ENCODE peak calls at places on chromosomes 3 and 15, in seven cellular contexts. P, E, F, Z, S, I and L are unnamed samples.

GRCh38 chr3:179100652-179101051 is 29.0 kb upstream of the ZMAT3 start:
- DNase-seq in P (no peak), E (peak), F (no peak), Z (no peak), S (no peak), I (no peak), L (no peak)

GRCh38 chr3:64223809-64224570 is 1.3 kb downstream of the PRICKLE2 start:
- DNase-seq in P (no peak), E (no peak), F (no peak), Z (peak), S (no peak), I (no peak), L (no peak)

GRCh38 chr3:52004906-52005395 is 9.3 kb upstream of the RPL29 start:
- DNase-seq in P (no peak), E (no peak), F (no peak), Z (no peak), S (no peak), I (no peak), L (no peak)

GRCh38 chr3:98890960-98891910 is 10.3 kb downstream of the DCBLD2 start:
- DNase-seq in P (no peak), E (no peak), F (no peak), Z (no peak), S (no peak), I (no peak), L (no peak)

GRCh38 chr3:58657571-58658141 is 8.9 kb downstream of the FAM3D start:
- DNase-seq in P (no peak), E (peak), F (no peak), Z (no peak), S (no peak), I (no peak), L (no peak)

GRCh38 chr15:98292442-98293240 is 332.1 kb downstream of the ARRDC4 start:
- DNase-seq in P (peak), E (peak), F (peak), Z (peak), S (peak), I (no peak), L (peak)

GRCh38 chr3:170432416-170432815 is 13.7 kb downstream of the CLDN11 start:
- DNase-seq in P (no peak), E (no peak), F (no peak), Z (no peak), S (no peak), I (no peak), L (no peak)

GRCh38 chr3:37040231-37040630 is 46.9 kb downstream of the MLH1 start:
- DNase-seq in P (no peak), E (no peak), F (no peak), Z (no peak), S (no peak), I (no peak), L (no peak)

GRCh38 chr3:20222274-20222673 is 36.3 kb upstream of the SGO1 start:
- DNase-seq in P (no peak), E (no peak), F (no peak), Z (no peak), S (no peak), I (no peak), L (no peak)

GRCh38 chr3:51501833-51502561 is 2.2 kb upstream of the DCAF1 start:
- DNase-seq in P (peak), E (peak), F (peak), Z (peak), S (peak), I (peak), L (peak)

GRCh38 chr3:124263168-124263567 is 271.2 kb upstream of the ROPN1 start:
- DNase-seq in P (no peak), E (peak), F (peak), Z (no peak), S (no peak), I (no peak), L (no peak)

GRCh38 chr3:24270204-24270671 is 224.4 kb downstream of the THRB start:
- DNase-seq in P (no peak), E (no peak), F (no peak), Z (no peak), S (no peak), I (no peak), L (no peak)

GRCh38 chr3:56921573-56922571 is 120.1 kb upstream of the ARHGEF3 start:
- DNase-seq in P (no peak), E (no peak), F (no peak), Z (no peak), S (peak), I (no peak), L (peak)

GRCh38 chr3:63679181-63679580 is 26.7 kb downstream of the SNTN start:
- DNase-seq in P (no peak), E (no peak), F (no peak), Z (no peak), S (no peak), I (no peak), L (no peak)

GRCh38 chr15:42385980-42386695 is 26.8 kb downstream of the CAPN3 start:
- DNase-seq in P (no peak), E (no peak), F (no peak), Z (no peak), S (no peak), I (no peak), L (peak)

GRCh38 chr3:125073506-125073905 is 17.7 kb upstream of the HEG1 start:
- DNase-seq in P (no peak), E (no peak), F (no peak), Z (no peak), S (no peak), I (no peak), L (no peak)

GRCh38 chr3:189813652-189814245 is 182.6 kb downstream of the TP63 start:
- DNase-seq in P (no peak), E (no peak), F (no peak), Z (no peak), S (no peak), I (no peak), L (no peak)

GRCh38 chr3:133535971-133536634 is 37.4 kb upstream of the CDV3 start:
- DNase-seq in P (peak), E (peak), F (peak), Z (no peak), S (no peak), I (no peak), L (no peak)

GRCh38 chr3:52023860-52024764 is 28.4 kb upstream of the RPL29 start:
- DNase-seq in P (no peak), E (no peak), F (no peak), Z (no peak), S (no peak), I (no peak), L (no peak)

GRCh38 chr3:127734754-127735473 is 62.2 kb downstream of the ABTB1 start:
- DNase-seq in P (no peak), E (peak), F (peak), Z (no peak), S (no peak), I (no peak), L (no peak)

GRCh38 chr3:116314476-116314875 is 130.8 kb downstream of the LSAMP start:
- DNase-seq in P (no peak), E (no peak), F (no peak), Z (no peak), S (no peak), I (no peak), L (no peak)

GRCh38 chr3:128322030-128323022 is 144.4 kb downstream of the DNAJB8 start:
- DNase-seq in P (peak), E (peak), F (no peak), Z (no peak), S (peak), I (no peak), L (no peak)

GRCh38 chr15:83871808-83872559 is 218.1 kb downstream of the ADAMTSL3 start:
- DNase-seq in P (no peak), E (peak), F (peak), Z (no peak), S (no peak), I (no peak), L (no peak)

GRCh38 chr3:14774431-14774830 is 44.3 kb upstream of the FGD5 start:
- DNase-seq in P (no peak), E (no peak), F (no peak), Z (no peak), S (no peak), I (no peak), L (no peak)

GRCh38 chr15:47339800-47340575 is 377.3 kb upstream of the SEMA6D start:
- DNase-seq in P (no peak), E (no peak), F (no peak), Z (no peak), S (no peak), I (no peak), L (no peak)

GRCh38 chr3:193837347-193837827 is 244.4 kb downstream of the OPA1 start:
- DNase-seq in P (no peak), E (no peak), F (no peak), Z (no peak), S (no peak), I (no peak), L (no peak)

GRCh38 chr3:14318638-14319037 is 83.8 kb upstream of the SLC6A6 start:
- DNase-seq in P (no peak), E (no peak), F (no peak), Z (no peak), S (no peak), I (no peak), L (no peak)

GRCh38 chr3:147191795-147192385 is 214.5 kb downstream of the ZIC4 start:
- DNase-seq in P (no peak), E (peak), F (peak), Z (peak), S (no peak), I (no peak), L (no peak)

GRCh38 chr3:153399636-153400035 is 237.6 kb downstream of the RAP2B start:
- DNase-seq in P (no peak), E (no peak), F (no peak), Z (no peak), S (no peak), I (no peak), L (no peak)

GRCh38 chr15:92821491-92822116 is 78.5 kb upstream of the CHD2 start:
- DNase-seq in P (no peak), E (peak), F (no peak), Z (no peak), S (no peak), I (no peak), L (no peak)

GRCh38 chr3:40262331-40262730 is 47.2 kb upstream of the EIF1B start:
- DNase-seq in P (no peak), E (no peak), F (no peak), Z (no peak), S (no peak), I (no peak), L (no peak)

GRCh38 chr15:99979371-99979770 is 246.1 kb upstream of the LYSMD4 start:
- DNase-seq in P (no peak), E (no peak), F (no peak), Z (no peak), S (no peak), I (no peak), L (no peak)

GRCh38 chr3:167808910-167809309 is 73.4 kb downstream of the SERPINI1 start:
- DNase-seq in P (no peak), E (no peak), F (no peak), Z (no peak), S (no peak), I (no peak), L (no peak)